ENCODE peak calls at places on chromosomes 6 and 20, in seven cellular contexts. V is tibial nerve, E is neuronal stem cell, A is HepG2, N is ascending aorta, L is GM23338, J is fibroblast of lung. T is an unnamed sample.

GRCh38 chr6:165098165-165098564 is 211.2 kb downstream of the C6orf118 start:
- DNase-seq in V (no peak), E (no peak), A (no peak), N (no peak), L (no peak), J (no peak), T (no peak)

GRCh38 chr20:49697071-49697470 is 16.6 kb downstream of the B4GALT5 start:
- DNase-seq in V (no peak), E (no peak), A (no peak), N (no peak), L (peak; percentile 49), J (no peak), T (no peak)

GRCh38 chr6:115551510-115551909 is 509.2 kb downstream of the FRK start:
- DNase-seq in V (no peak), E (no peak), A (no peak), N (no peak), L (no peak), J (peak; percentile 30), T (no peak)

GRCh38 chr6:6052216-6052615 is 45.5 kb upstream of the NRN1 start:
- DNase-seq in V (no peak), E (no peak), A (no peak), N (no peak), L (no peak), J (no peak), T (no peak)

GRCh38 chr6:156585859-156586258 is 191.3 kb upstream of the ARID1B start:
- DNase-seq in V (no peak), E (no peak), A (no peak), N (no peak), L (no peak), J (peak; percentile 29), T (no peak)

GRCh38 chr6:29005183-29005885 is at the start of gene ZNF311:
- DNase-seq in V (peak; percentile 34), E (no peak), A (no peak), N (no peak), L (peak; percentile 86), J (peak; percentile 81), T (peak; percentile 62)

GRCh38 chr6:169500688-169501087 is 201.1 kb downstream of the WDR27 start:
- DNase-seq in V (no peak), E (no peak), A (no peak), N (no peak), L (no peak), J (no peak), T (no peak)

GRCh38 chr20:44423480-44423879 is 52.2 kb upstream of the TTPAL start:
- DNase-seq in V (no peak), E (no peak), A (no peak), N (no peak), L (no peak), J (no peak), T (no peak)

GRCh38 chr20:57040924-57041323 is 225.5 kb downstream of the BMP7 start:
- DNase-seq in V (no peak), E (no peak), A (no peak), N (no peak), L (no peak), J (peak; percentile 28), T (peak; percentile 57)

GRCh38 chr6:148144917-148145521 is 197.6 kb upstream of the SASH1 start:
- DNase-seq in V (peak; percentile 56), E (peak; percentile 72), A (peak; percentile 64), N (no peak), L (peak; percentile 88), J (peak; percentile 76), T (peak; percentile 55)

GRCh38 chr20:34559311-34560140 is 1.0 kb downstream of the MAP1LC3A start:
- DNase-seq in V (no peak), E (no peak), A (no peak), N (no peak), L (peak; percentile 30), J (peak; percentile 5), T (no peak)

GRCh38 chr6:103534814-103535213 is 1324.9 kb downstream of the HACE1 start:
- DNase-seq in V (no peak), E (no peak), A (no peak), N (no peak), L (peak; percentile 54), J (no peak), T (no peak)

GRCh38 chr6:132764370-132764769 is 6.7 kb upstream of the VNN2 start:
- DNase-seq in V (no peak), E (no peak), A (no peak), N (no peak), L (peak; percentile 16), J (peak; percentile 80), T (peak; percentile 88)

GRCh38 chr6:54404791-54405190 is 96.5 kb downstream of the TINAG start:
- DNase-seq in V (no peak), E (no peak), A (no peak), N (no peak), L (no peak), J (peak; percentile 3), T (no peak)

GRCh38 chr6:11198663-11199603 is 33.5 kb downstream of the NEDD9 start:
- DNase-seq in V (no peak), E (no peak), A (no peak), N (no peak), L (no peak), J (no peak), T (peak; percentile 48)

GRCh38 chr20:50331469-50332251 is 141.0 kb downstream of the CEBPB start:
- DNase-seq in V (no peak), E (no peak), A (peak; percentile 83), N (no peak), L (no peak), J (no peak), T (no peak)

GRCh38 chr6:40441132-40441531 is 146.0 kb downstream of the LRFN2 start:
- DNase-seq in V (no peak), E (no peak), A (no peak), N (no peak), L (no peak), J (no peak), T (no peak)

GRCh38 chr6:121437861-121438651 is 2.6 kb downstream of the GJA1 start:
- DNase-seq in V (peak; percentile 23), E (no peak), A (no peak), N (no peak), L (peak; percentile 95), J (peak; percentile 44), T (peak; percentile 67)

GRCh38 chr20:44006578-44006977 is 91.9 kb downstream of the TOX2 start:
- DNase-seq in V (no peak), E (no peak), A (no peak), N (no peak), L (no peak), J (no peak), T (no peak)

GRCh38 chr6:111855775-111856174 is 17.5 kb downstream of the FYN start:
- DNase-seq in V (no peak), E (no peak), A (no peak), N (no peak), L (no peak), J (no peak), T (peak; percentile 30)

GRCh38 chr6:111858347-111858746 is 14.9 kb downstream of the FYN start:
- DNase-seq in V (no peak), E (no peak), A (no peak), N (no peak), L (no peak), J (no peak), T (no peak)

GRCh38 chr6:111854683-111855082 is 18.6 kb downstream of the FYN start:
- DNase-seq in V (no peak), E (no peak), A (no peak), N (no peak), L (no peak), J (peak; percentile 77), T (no peak)

GRCh38 chr6:111861321-111861938 is 11.8 kb downstream of the FYN start:
- DNase-seq in V (no peak), E (no peak), A (no peak), N (no peak), L (peak; percentile 38), J (no peak), T (no peak)

DNA sequence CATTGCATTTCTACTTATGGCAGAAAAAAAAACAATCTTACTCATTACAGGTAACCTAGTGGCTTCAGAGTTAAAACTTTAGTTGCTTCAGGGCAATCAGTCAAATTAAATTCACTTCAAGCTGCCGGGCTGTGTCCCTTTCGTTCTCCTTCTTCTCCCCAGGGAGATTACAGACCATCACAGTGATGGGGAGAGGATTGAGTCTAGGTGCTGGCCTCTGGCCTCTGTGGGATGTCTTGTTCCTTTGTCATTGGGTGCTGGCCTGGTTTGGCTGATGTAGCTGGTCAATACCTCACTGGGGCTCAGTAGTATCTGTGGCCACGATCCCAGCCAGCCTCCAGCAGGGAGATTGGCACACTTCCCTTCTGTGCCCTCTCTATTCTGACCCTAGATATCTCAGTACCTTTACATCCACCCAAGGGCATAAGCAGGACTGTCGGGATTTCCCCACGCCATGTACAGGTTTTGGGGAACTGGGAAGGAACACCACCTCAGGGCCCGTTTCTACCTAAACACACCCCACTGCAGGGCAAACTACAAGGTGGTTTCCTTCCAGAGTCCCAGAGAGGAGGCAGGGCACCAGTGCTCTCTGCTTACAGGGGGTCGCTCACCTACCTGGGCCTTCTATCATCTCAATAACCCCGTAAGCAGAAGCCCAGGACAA is 15.4 kb downstream of the FYN start:
- DNase-seq in V (no peak), E (no peak), A (no peak), N (no peak), L (no peak), J (no peak), T (no peak)
- H3K4me1 ChIP-seq in V (peaks cover 94% of the 10 kb centered on the region), E (peaks cover 47% of the 10 kb centered on the region), A (peaks cover 15% of the 10 kb centered on the region), N (no peaks in the 10 kb centered on the region), L (peaks cover 86% of the 10 kb centered on the region), J (no peaks in the 10 kb centered on the region), T (peaks cover 46% of the 10 kb centered on the region)

DNA sequence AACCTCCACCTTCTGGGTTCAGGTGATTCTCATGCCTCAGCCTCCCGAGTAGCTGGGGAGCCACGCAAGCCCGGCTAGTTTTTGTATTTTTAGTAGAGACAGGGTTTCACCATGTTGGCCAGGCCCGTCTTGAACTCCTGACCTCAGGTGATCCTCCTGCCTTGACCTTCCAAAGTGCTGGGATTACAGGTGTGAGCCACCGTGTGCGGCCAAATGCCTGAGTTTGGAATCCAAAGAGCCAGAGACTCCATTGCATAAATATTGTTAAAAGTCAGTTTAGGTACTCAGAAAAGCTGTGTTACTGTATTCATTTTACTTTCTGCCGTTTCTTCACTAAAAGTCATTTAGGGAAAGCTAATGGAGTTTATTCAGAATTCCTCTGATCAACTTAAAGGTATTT is 137.3 kb downstream of the SULF2 start:
- DNase-seq in V (no peak), E (no peak), A (no peak), N (no peak), L (no peak), J (no peak), T (no peak)
- H3K36me3 ChIP-seq in V (peaks cover 97% of the 10 kb centered on the region), E (peaks cover 14% of the 10 kb centered on the region), A (peaks cover 85% of the 10 kb centered on the region), N (peaks cover 60% of the 10 kb centered on the region), L (peaks cover 14% of the 10 kb centered on the region), J (peaks cover 3% of the 10 kb centered on the region), T (peaks cover 73% of the 10 kb centered on the region)

GRCh38 chr6:33421344-33421643 is 1.4 kb downstream of the SYNGAP1 start:
- DNase-seq in V (no peak), E (no peak), A (no peak), N (no peak), L (no peak), J (no peak), T (no peak)
- H3K4me1 ChIP-seq in V (peaks cover 50% of the 10 kb centered on the region), E (peaks cover 40% of the 10 kb centered on the region), A (peaks cover 46% of the 10 kb centered on the region), N (peaks cover 21% of the 10 kb centered on the region), L (peaks cover 35% of the 10 kb centered on the region), J (peaks cover 23% of the 10 kb centered on the region), T (peaks cover 39% of the 10 kb centered on the region)

GRCh38 chr20:62887860-62888239 is 26.2 kb upstream of the TCFL5 start:
- DNase-seq in V (no peak), E (no peak), A (no peak), N (no peak), L (no peak), J (no peak), T (no peak)
- H3K36me3 ChIP-seq in V (peaks cover 74% of the 10 kb centered on the region), E (peaks cover 49% of the 10 kb centered on the region), A (peaks cover 58% of the 10 kb centered on the region), N (peaks cover 57% of the 10 kb centered on the region), L (peaks cover 58% of the 10 kb centered on the region), J (peaks cover 31% of the 10 kb centered on the region), T (peaks cover 74% of the 10 kb centered on the region)

GRCh38 chr20:36865076-36865860 is 10.7 kb upstream of the TLDC2 start:
- DNase-seq in V (no peak), E (no peak), A (no peak), N (no peak), L (peak; percentile 63), J (no peak), T (no peak)
- H3K4me1 ChIP-seq in V (peaks cover 38% of the 10 kb centered on the region), E (peaks cover 7% of the 10 kb centered on the region), A (peaks cover 57% of the 10 kb centered on the region), N (peaks cover 4% of the 10 kb centered on the region), L (peaks cover 22% of the 10 kb centered on the region), J (peaks cover 12% of the 10 kb centered on the region), T (peaks cover 20% of the 10 kb centered on the region)

T was measured in adipocyte.